ENCODE peak calls at places on chromosomes 2 and 18, in ten cellular contexts. M is HCT116, P is Karpas-422, N is hepatocyte, V is OCI-LY7, A is GM23338, O is MM.1S, U is PC-9, B is PC-3, W is SK-N-SH. F is an unnamed sample. For H3K9me2, the result is how much of the 10 kb centered on the place peaks cover.

GRCh38 chr2:237143676-237144440 is 58.2 kb downstream of the COPS8 start:
- DNase-seq in A (no peak), O (no peak), M (no peak), P (no peak), W (no peak), V (no peak), N (no peak), B (peak), U (no peak), F (peak)

GRCh38 chr2:25714740-25715139 is 41.4 kb upstream of the DTNB start:
- DNase-seq in U (peak), N (no peak), V (no peak), P (peak), W (no peak), A (peak), M (no peak), O (no peak), B (peak), F (peak)

GRCh38 chr2:42342061-42342794 is 18.8 kb downstream of the COX7A2L start:
- DNase-seq in M (peak), W (peak), U (peak), P (no peak), A (peak), N (peak), B (peak), O (no peak), V (no peak), F (peak)

GRCh38 chr2:238995634-238996033 is 147.7 kb downstream of the TWIST2 start:
- DNase-seq in A (no peak), O (no peak), P (no peak), U (no peak), M (no peak), B (peak), V (no peak), W (no peak), N (no peak), F (peak)

GRCh38 chr2:32712870-32713269 is 85.0 kb downstream of the TTC27 start:
- DNase-seq in A (no peak), N (no peak), V (no peak), P (no peak), B (no peak), M (no peak), U (no peak), W (no peak), O (no peak), F (peak)

GRCh38 chr2:204632410-204632809 is 87.1 kb downstream of the PARD3B start:
- DNase-seq in N (no peak), V (no peak), A (no peak), B (no peak), O (no peak), U (no peak), W (no peak), P (no peak), M (no peak), F (no peak)

GRCh38 chr18:47397671-47398319 is 146.3 kb upstream of the SKOR2 start:
- DNase-seq in U (no peak), W (peak), O (peak), B (peak), V (peak), M (peak), P (peak), N (peak), A (peak), F (no peak)

GRCh38 chr18:74635202-74635969 is 37.7 kb downstream of the ZNF407 start:
- DNase-seq in B (no peak), A (no peak), U (no peak), P (no peak), O (no peak), M (no peak), V (no peak), W (no peak), N (peak), F (no peak)

GRCh38 chr18:4450065-4450676 is 4.9 kb downstream of the DLGAP1 start:
- DNase-seq in W (no peak), B (no peak), A (no peak), U (no peak), M (no peak), N (peak), V (no peak), P (no peak), O (no peak), F (no peak)

GRCh38 chr18:59468821-59469220 is 109.8 kb upstream of the LMAN1 start:
- DNase-seq in N (no peak), B (no peak), P (no peak), U (no peak), W (no peak), M (no peak), V (no peak), O (no peak), A (no peak), F (no peak)

GRCh38 chr2:178999476-178999875 is 50.5 kb downstream of the CCDC141 start:
- DNase-seq in O (no peak), M (no peak), V (no peak), B (no peak), P (no peak), N (no peak), W (no peak), U (no peak), A (no peak), F (no peak)

GRCh38 chr2:10385933-10386773 is 62.0 kb downstream of the ODC1 start:
- DNase-seq in M (no peak), U (no peak), W (no peak), B (peak), O (no peak), N (no peak), P (no peak), V (no peak), A (no peak), F (peak)

GRCh38 chr2:53549497-53549896 is 218.1 kb upstream of the CHAC2 start:
- DNase-seq in O (no peak), M (no peak), B (no peak), U (no peak), A (peak), P (no peak), V (no peak), W (no peak), N (no peak), F (no peak)

GRCh38 chr2:110788936-110789335 is 56.6 kb downstream of the ACOXL start:
- DNase-seq in O (no peak), V (no peak), W (no peak), M (no peak), A (no peak), N (no peak), B (no peak), P (no peak), U (no peak), F (no peak)

GRCh38 chr2:168459256-168459655 is 3.2 kb downstream of the CERS6 start:
- DNase-seq in B (no peak), M (no peak), O (no peak), P (no peak), W (no peak), U (no peak), A (no peak), V (no peak), N (no peak), F (no peak)

GRCh38 chr2:144201126-144201525 is 318.8 kb downstream of the ZEB2 start:
- DNase-seq in B (no peak), W (no peak), N (no peak), O (no peak), U (no peak), P (no peak), M (no peak), V (no peak), A (no peak), F (no peak)

GRCh38 chr18:43129946-43130523 is 14.6 kb upstream of the RIT2 start:
- DNase-seq in O (peak), P (no peak), N (no peak), B (no peak), V (no peak), M (no peak), A (no peak), W (peak), U (no peak), F (peak)

GRCh38 chr2:96098900-96099590 is 17.3 kb downstream of the ADRA2B start:
- DNase-seq in P (no peak), U (no peak), V (no peak), W (no peak), A (no peak), N (no peak), B (no peak), M (no peak), O (no peak), F (no peak)

GRCh38 chr18:49017813-49018552 is 67.2 kb upstream of the SMAD7 start:
- DNase-seq in V (no peak), M (no peak), B (no peak), W (peak), P (no peak), U (no peak), A (no peak), N (peak), O (no peak), F (no peak)

GRCh38 chr2:191421950-191422349 is 176.7 kb downstream of the MYO1B start:
- DNase-seq in U (no peak), O (no peak), M (no peak), N (no peak), B (no peak), V (no peak), P (no peak), A (no peak), W (no peak), F (no peak)

GRCh38 chr2:73337828-73338227 is 44.5 kb upstream of the EGR4 start:
- DNase-seq in V (peak), P (peak), M (no peak), U (no peak), N (no peak), A (no peak), O (peak), B (no peak), W (no peak), F (no peak)

GRCh38 chr18:73147591-73147990 is 279.8 kb upstream of the NETO1 start:
- DNase-seq in O (no peak), V (no peak), W (no peak), P (no peak), B (no peak), N (no peak), U (no peak), A (no peak), M (no peak), F (no peak)

GRCh38 chr2:222825031-222825430 is 35.8 kb upstream of the ACSL3 start:
- DNase-seq in W (no peak), U (no peak), N (no peak), M (no peak), B (no peak), P (no peak), O (no peak), A (no peak), V (no peak), F (no peak)

GRCh38 chr2:240629419-240629967 is 4.2 kb downstream of the GPR35 start:
- DNase-seq in V (no peak), U (no peak), P (no peak), W (no peak), M (no peak), N (no peak), A (no peak), O (no peak), B (no peak), F (no peak)

GRCh38 chr18:74069178-74070050 is 78.2 kb downstream of the FBXO15 start:
- DNase-seq in U (no peak), N (no peak), O (no peak), M (no peak), B (no peak), V (no peak), A (no peak), W (no peak), P (no peak), F (no peak)

GRCh38 chr18:56641714-56642331 is 3.4 kb upstream of the TXNL1 start:
- DNase-seq in M (no peak), U (peak), N (no peak), A (no peak), V (no peak), B (peak), O (no peak), P (no peak), W (no peak), F (peak)

GRCh38 chr2:237167038-237167437 is 81.3 kb downstream of the COPS8 start:
- DNase-seq in U (no peak), O (no peak), W (no peak), N (no peak), A (no peak), M (no peak), V (no peak), B (no peak), P (no peak), F (no peak)

GRCh38 chr2:71526131-71526530 is 72.8 kb downstream of the DYSF start:
- DNase-seq in B (no peak), N (no peak), M (no peak), O (no peak), W (no peak), P (no peak), V (no peak), U (no peak), A (no peak), F (no peak)

GRCh38 chr2:236955675-236956618 is 129.7 kb upstream of the COPS8 start:
- DNase-seq in P (no peak), A (no peak), U (no peak), O (no peak), V (no peak), W (no peak), N (peak), M (no peak), B (no peak), F (no peak)

GRCh38 chr2:113175101-113175628 is 1.4 kb downstream of the PSD4 start:
- DNase-seq in V (peak), P (peak), U (no peak), W (no peak), O (peak), M (no peak), B (no peak), A (no peak), N (no peak), F (no peak)

GRCh38 chr2:158024288-158024898 is 77.3 kb upstream of the UPP2 start:
- DNase-seq in O (peak), P (peak), N (peak), M (no peak), A (peak), B (peak), U (no peak), W (peak), V (peak), F (peak)

GRCh38 chr2:219071189-219071816 is 10.6 kb upstream of the IHH start:
- DNase-seq in P (no peak), M (no peak), N (peak), W (no peak), V (no peak), B (peak), U (peak), O (no peak), A (no peak), F (peak)

GRCh38 chr18:79707239-79707638 is 27.6 kb downstream of the CTDP1 start:
- DNase-seq in P (no peak), M (no peak), W (no peak), U (no peak), B (no peak), V (no peak), O (no peak), N (no peak), A (no peak), F (no peak)

GRCh38 chr18:79706006-79706405 is 26.4 kb downstream of the CTDP1 start:
- DNase-seq in O (no peak), W (no peak), B (no peak), N (no peak), U (no peak), A (no peak), M (no peak), V (no peak), P (no peak), F (no peak)

GRCh38 chr18:79706658-79707057 is 27.1 kb downstream of the CTDP1 start:
- DNase-seq in A (no peak), M (no peak), O (no peak), W (no peak), P (no peak), N (no peak), V (no peak), U (no peak), B (no peak), F (no peak)

GRCh38 chr18:79708412-79708811 is 28.8 kb downstream of the CTDP1 start:
- DNase-seq in V (no peak), B (no peak), P (no peak), N (no peak), W (no peak), U (no peak), M (no peak), A (no peak), O (no peak), F (no peak)

DNA sequence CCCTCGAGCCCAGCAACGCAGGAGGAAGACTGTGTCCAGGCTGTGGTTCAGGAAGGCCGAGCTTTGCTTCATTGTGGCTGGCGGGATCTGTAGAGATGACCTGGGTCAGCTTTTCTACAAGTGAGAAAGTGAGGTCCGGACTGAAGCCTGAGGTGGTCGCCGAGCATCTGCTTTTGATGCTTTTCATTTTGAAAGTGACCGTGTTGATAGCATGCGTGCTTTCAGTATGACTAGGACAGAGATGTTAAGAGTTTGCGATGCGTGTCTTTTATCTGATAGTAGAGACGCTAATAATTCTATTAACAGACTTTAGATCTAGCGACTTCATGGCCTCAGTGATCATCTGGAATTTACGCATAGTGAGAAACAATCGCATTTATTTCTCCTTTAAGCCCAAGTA is 28.1 kb downstream of the CTDP1 start:
- DNase-seq in A (no peak), N (no peak), U (no peak), O (no peak), B (no peak), W (no peak), M (no peak), P (no peak), V (no peak), F (no peak)
- H3K9me2 ChIP-seq in A (under half), N (under half), U (under half), O (under half), B (under half), W (under half), M (under half), P (under half), V (under half), F (under half)

GRCh38 chr2:234357666-234358065 is 139.2 kb downstream of the ARL4C start:
- DNase-seq in W (no peak), M (no peak), B (no peak), P (no peak), A (no peak), U (peak), O (no peak), V (no peak), N (no peak), F (no peak)

GRCh38 chr2:234355052-234355720 is 141.7 kb downstream of the ARL4C start:
- DNase-seq in N (no peak), U (peak), M (no peak), B (no peak), A (peak), O (no peak), V (peak), W (no peak), P (no peak), F (no peak)

GRCh38 chr2:234352270-234352669 is 144.6 kb downstream of the ARL4C start:
- DNase-seq in M (no peak), N (no peak), W (no peak), V (no peak), A (no peak), O (no peak), U (no peak), P (no peak), B (no peak), F (no peak)

DNA sequence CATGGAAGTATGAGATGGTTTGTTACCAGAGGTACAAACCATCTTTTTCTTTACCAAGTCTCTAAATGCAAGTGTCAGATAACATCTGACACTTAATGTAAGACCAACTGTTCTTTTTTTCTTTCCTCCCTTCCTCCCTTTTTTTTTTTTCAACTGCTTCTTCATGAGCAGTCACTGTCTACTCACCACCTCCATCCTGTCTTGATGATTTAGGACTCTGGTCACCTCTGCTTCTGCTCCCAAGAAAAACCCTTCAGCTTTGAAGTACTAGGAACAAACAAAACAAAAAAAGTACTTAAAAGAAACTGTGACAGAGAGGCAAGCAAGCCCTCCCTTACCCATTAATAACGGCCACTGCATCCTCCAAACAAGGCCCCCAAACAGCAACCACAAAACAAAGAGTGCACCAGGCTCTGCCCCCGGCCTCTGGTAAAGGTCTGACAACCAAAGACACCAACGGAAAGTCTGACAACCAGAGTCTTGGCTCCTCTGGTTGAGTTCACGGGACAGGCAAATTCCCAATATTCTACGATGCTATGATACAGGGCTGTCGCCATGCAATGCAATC is 141.0 kb downstream of the ARL4C start:
- DNase-seq in P (no peak), U (no peak), M (no peak), V (no peak), B (no peak), O (no peak), A (no peak), N (no peak), W (no peak), F (no peak)
- H3K9me2 ChIP-seq in P (under half), U (under half), M (under half), V (under half), B (under half), O (under half), A (under half), N (under half), W (under half), F (under half)

GRCh38 chr2:106561803-106562202 is 74.6 kb downstream of the CD8B2 start:
- DNase-seq in A (no peak), V (no peak), O (no peak), N (no peak), W (no peak), M (no peak), B (no peak), U (no peak), P (no peak), F (no peak)

GRCh38 chr2:106560773-106561172 is 73.6 kb downstream of the CD8B2 start:
- DNase-seq in O (no peak), A (no peak), V (no peak), P (no peak), N (no peak), M (no peak), B (no peak), W (no peak), U (no peak), F (no peak)

GRCh38 chr2:106562826-106563594 is 75.8 kb downstream of the CD8B2 start:
- DNase-seq in M (no peak), U (no peak), V (no peak), P (no peak), W (peak), N (peak), B (no peak), A (peak), O (peak), F (peak)

GRCh38 chr2:106561356-106561755 is 74.2 kb downstream of the CD8B2 start:
- DNase-seq in P (no peak), B (no peak), W (no peak), M (no peak), U (no peak), V (no peak), A (no peak), O (no peak), N (no peak), F (no peak)

GRCh38 chr2:106562232-106562631 is 75.1 kb downstream of the CD8B2 start:
- DNase-seq in U (no peak), W (no peak), B (no peak), P (no peak), A (no peak), O (no peak), V (no peak), M (no peak), N (peak), F (no peak)
- H3K9me2 ChIP-seq in U (under half), W (under half), B (under half), P (under half), A (under half), O (under half), V (under half), M (under half), N (under half), F (under half)

GRCh38 chr2:166376873-166377272 is 1.1 kb upstream of the SCN9A start:
- DNase-seq in M (no peak), U (no peak), W (no peak), O (no peak), V (no peak), A (no peak), B (no peak), N (no peak), P (no peak), F (no peak)

GRCh38 chr2:166375736-166376487 is at the start of gene SCN9A:
- DNase-seq in O (peak), N (peak), P (no peak), U (no peak), V (no peak), W (peak), M (no peak), B (peak), A (peak), F (peak)

GRCh38 chr2:166376488-166376828 is 714 bp upstream of the SCN9A start:
- DNase-seq in N (no peak), A (no peak), M (no peak), V (no peak), W (peak), U (no peak), O (peak), B (no peak), P (no peak), F (no peak)

GRCh38 chr2:166373951-166374350 is 1.8 kb downstream of the SCN9A start:
- DNase-seq in O (peak), N (peak), P (peak), B (peak), A (peak), V (no peak), U (no peak), M (no peak), W (peak), F (peak)

DNA sequence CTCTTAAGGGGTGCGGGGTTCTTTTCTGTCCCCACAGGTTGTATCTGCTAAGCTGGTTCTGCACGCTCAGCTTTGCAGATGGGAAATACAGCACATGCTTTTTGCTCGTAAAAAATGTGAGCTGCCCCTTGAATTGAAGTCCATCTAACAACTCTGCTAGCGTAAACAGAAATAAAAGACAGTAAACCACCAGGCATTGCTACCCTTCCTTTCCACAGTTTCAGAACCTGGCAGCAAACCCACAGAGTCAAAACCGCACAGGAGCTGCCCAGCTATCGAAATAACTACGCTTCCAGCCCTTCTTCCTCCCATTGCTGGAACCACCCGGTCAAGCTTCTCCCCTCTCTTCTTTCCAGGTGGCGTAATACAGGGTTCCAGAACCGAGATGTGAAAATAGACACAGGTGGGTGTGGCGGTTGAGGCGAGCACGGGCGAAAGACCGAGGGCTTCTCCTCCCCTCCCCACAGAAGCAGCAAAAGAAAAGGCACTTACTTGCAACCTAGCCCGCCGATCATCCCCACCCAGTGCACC is 474 bp downstream of the SCN9A start:
- DNase-seq in W (peak), O (peak), M (no peak), V (no peak), U (no peak), B (peak), N (peak), P (no peak), A (peak), F (peak)
- H3K9me2 ChIP-seq in W (under half), O (under half), M (under half), V (under half), U (under half), B (under half), N (under half), P (under half), A (under half), F (under half)

F was measured in GM23248.